ENCODE peak calls at places on chromosomes 12 and 14, in five cellular contexts. One of them, this sample, is unnamed.

GRCh38 chr12:84877340-84877739 is 35.3 kb downstream of the SLC6A15 start:
- DNase-seq in HepG2: no peak
- DNase-seq in K562: no peak
- DNase-seq in GM12878: no peak
- DNase-seq in H1: no peak
- DNase-seq in this sample: no peak

GRCh38 chr12:46342562-46343033 is 30.0 kb downstream of the SLC38A2 start:
- DNase-seq in HepG2: peak; percentile 64
- DNase-seq in K562: no peak
- DNase-seq in GM12878: no peak
- DNase-seq in H1: no peak
- DNase-seq in this sample: peak; percentile 56

GRCh38 chr12:7158866-7159600 is 28.9 kb downstream of the CLSTN3 start:
- DNase-seq in HepG2: no peak
- DNase-seq in K562: no peak
- DNase-seq in GM12878: no peak
- DNase-seq in H1: no peak
- DNase-seq in this sample: no peak

GRCh38 chr12:7583471-7583870 is 79.9 kb upstream of the CD163 start:
- DNase-seq in HepG2: no peak
- DNase-seq in K562: no peak
- DNase-seq in GM12878: no peak
- DNase-seq in H1: no peak
- DNase-seq in this sample: no peak

GRCh38 chr14:55556929-55557623 is 22.9 kb upstream of the KTN1 start:
- DNase-seq in HepG2: peak; percentile 34
- DNase-seq in K562: no peak
- DNase-seq in GM12878: no peak
- DNase-seq in H1: no peak
- DNase-seq in this sample: peak; percentile 38

GRCh38 chr12:48925218-48925871 is at the start of gene FKBP11:
- DNase-seq in HepG2: no peak
- DNase-seq in K562: no peak
- DNase-seq in GM12878: peak; percentile 30
- DNase-seq in H1: peak; percentile 46
- DNase-seq in this sample: no peak

GRCh38 chr14:21521526-21521925 is 4.6 kb downstream of the SALL2 start:
- DNase-seq in HepG2: no peak
- DNase-seq in K562: no peak
- DNase-seq in GM12878: no peak
- DNase-seq in H1: no peak
- DNase-seq in this sample: no peak

GRCh38 chr12:41108032-41108431 is 80.1 kb upstream of the PDZRN4 start:
- DNase-seq in HepG2: no peak
- DNase-seq in K562: no peak
- DNase-seq in GM12878: no peak
- DNase-seq in H1: no peak
- DNase-seq in this sample: no peak

GRCh38 chr12:116189692-116190091 is 87.8 kb downstream of the MED13L start:
- DNase-seq in HepG2: no peak
- DNase-seq in K562: no peak
- DNase-seq in GM12878: no peak
- DNase-seq in H1: no peak
- DNase-seq in this sample: no peak

GRCh38 chr12:93215290-93215678 is 162.4 kb upstream of the NUDT4 start:
- DNase-seq in HepG2: peak; percentile 12
- DNase-seq in K562: no peak
- DNase-seq in GM12878: no peak
- DNase-seq in H1: no peak
- DNase-seq in this sample: no peak

GRCh38 chr14:51394391-51394790 is 154.3 kb downstream of the TMX1 start:
- DNase-seq in HepG2: no peak
- DNase-seq in K562: no peak
- DNase-seq in GM12878: no peak
- DNase-seq in H1: no peak
- DNase-seq in this sample: no peak

GRCh38 chr12:77751939-77752338 is 78.8 kb upstream of the NAV3 start:
- DNase-seq in HepG2: no peak
- DNase-seq in K562: no peak
- DNase-seq in GM12878: no peak
- DNase-seq in H1: no peak
- DNase-seq in this sample: no peak

GRCh38 chr12:68591716-68592437 is 18.8 kb upstream of the RAP1B start:
- DNase-seq in HepG2: no peak
- DNase-seq in K562: no peak
- DNase-seq in GM12878: peak; percentile 45
- DNase-seq in H1: no peak
- DNase-seq in this sample: no peak

GRCh38 chr12:77366616-77367015 is 301.2 kb upstream of the E2F7 start:
- DNase-seq in HepG2: no peak
- DNase-seq in K562: no peak
- DNase-seq in GM12878: no peak
- DNase-seq in H1: no peak
- DNase-seq in this sample: no peak

GRCh38 chr12:2551514-2551913 is 243.3 kb upstream of the FKBP4 start:
- DNase-seq in HepG2: no peak
- DNase-seq in K562: no peak
- DNase-seq in GM12878: no peak
- DNase-seq in H1: no peak
- DNase-seq in this sample: no peak

GRCh38 chr12:49553512-49554088 is 14.3 kb downstream of the MCRS1 start:
- DNase-seq in HepG2: peak; percentile 58
- DNase-seq in K562: peak; percentile 68
- DNase-seq in GM12878: no peak
- DNase-seq in H1: no peak
- DNase-seq in this sample: peak; percentile 45

GRCh38 chr14:104221636-104222375 is 83.4 kb downstream of the KIF26A start:
- DNase-seq in HepG2: no peak
- DNase-seq in K562: no peak
- DNase-seq in GM12878: no peak
- DNase-seq in H1: no peak
- DNase-seq in this sample: no peak

GRCh38 chr12:54398995-54399793 is 14.7 kb upstream of the ZNF385A start:
- DNase-seq in HepG2: peak; percentile 62
- DNase-seq in K562: peak; percentile 88
- DNase-seq in GM12878: no peak
- DNase-seq in H1: no peak
- DNase-seq in this sample: peak; percentile 48

GRCh38 chr14:72573725-72574426 is 320.0 kb downstream of the DPF3 start:
- DNase-seq in HepG2: no peak
- DNase-seq in K562: no peak
- DNase-seq in GM12878: no peak
- DNase-seq in H1: no peak
- DNase-seq in this sample: no peak

GRCh38 chr12:57089259-57090245 is 638 bp downstream of the NAB2 start:
- DNase-seq in HepG2: no peak
- DNase-seq in K562: peak; percentile 67
- DNase-seq in GM12878: no peak
- DNase-seq in H1: no peak
- DNase-seq in this sample: no peak

GRCh38 chr12:34401659-34402227 is 379.4 kb downstream of the ALG10 start:
- DNase-seq in HepG2: no peak
- DNase-seq in K562: peak; percentile 0
- DNase-seq in GM12878: no peak
- DNase-seq in H1: no peak
- DNase-seq in this sample: no peak

GRCh38 chr12:98820005-98820404 is 174.9 kb downstream of the APAF1 start:
- DNase-seq in HepG2: no peak
- DNase-seq in K562: no peak
- DNase-seq in GM12878: no peak
- DNase-seq in H1: no peak
- DNase-seq in this sample: no peak

GRCh38 chr12:71958993-71959588 is 20.4 kb downstream of the TPH2 start:
- DNase-seq in HepG2: no peak
- DNase-seq in K562: no peak
- DNase-seq in GM12878: no peak
- DNase-seq in H1: no peak
- DNase-seq in this sample: no peak

GRCh38 chr12:20792971-20793370 is 17.5 kb upstream of the SLCO1B3 start:
- DNase-seq in HepG2: no peak
- DNase-seq in K562: no peak
- DNase-seq in GM12878: no peak
- DNase-seq in H1: no peak
- DNase-seq in this sample: no peak

GRCh38 chr12:54701940-54702592 is 53.9 kb upstream of the DCD start:
- DNase-seq in HepG2: peak; percentile 36
- DNase-seq in K562: peak; percentile 38
- DNase-seq in GM12878: no peak
- DNase-seq in H1: no peak
- DNase-seq in this sample: peak; percentile 37

GRCh38 chr12:105041186-105041585 is 43.1 kb downstream of the ALDH1L2 start:
- DNase-seq in HepG2: no peak
- DNase-seq in K562: no peak
- DNase-seq in GM12878: no peak
- DNase-seq in H1: no peak
- DNase-seq in this sample: no peak

GRCh38 chr12:121089031-121089812 is 43.5 kb upstream of the P2RX7 start:
- DNase-seq in HepG2: peak; percentile 53
- DNase-seq in K562: peak; percentile 27
- DNase-seq in GM12878: no peak
- DNase-seq in H1: no peak
- DNase-seq in this sample: no peak

GRCh38 chr12:82694970-82695369 is 8.3 kb downstream of the TMTC2 start:
- DNase-seq in HepG2: no peak
- DNase-seq in K562: no peak
- DNase-seq in GM12878: no peak
- DNase-seq in H1: no peak
- DNase-seq in this sample: no peak

DNA sequence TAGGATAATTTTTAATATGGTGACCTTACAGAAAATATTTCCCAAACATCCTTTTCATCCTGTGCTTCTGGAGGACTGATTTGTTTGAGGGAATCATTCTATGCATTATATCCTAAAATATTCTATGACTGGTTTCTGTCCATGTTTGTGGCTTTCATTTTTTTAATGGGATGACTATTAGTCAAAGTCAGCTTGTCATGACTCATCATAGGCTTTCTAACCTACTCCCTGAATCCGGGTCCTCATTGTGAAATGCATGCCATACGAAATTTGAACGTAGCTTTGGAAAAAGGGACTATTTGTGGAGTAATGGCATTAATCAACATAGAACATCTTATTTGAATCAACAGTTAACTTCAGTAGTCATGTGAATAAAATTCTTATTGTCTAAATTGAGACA is 10.6 kb upstream of the TCTN2 start:
- DNase-seq in HepG2: no peak
- DNase-seq in K562: no peak
- DNase-seq in GM12878: no peak
- DNase-seq in H1: no peak
- DNase-seq in this sample: no peak
- H3K4me3 ChIP-seq in HepG2: no peak overlapping the region
- H3K4me3 ChIP-seq in K562: no peak overlapping the region
- H3K4me3 ChIP-seq in GM12878: no peak overlapping the region
- H3K4me3 ChIP-seq in H1: no peak overlapping the region
- H3K4me3 ChIP-seq in this sample: no peak overlapping the region

GRCh38 chr12:23197266-23197665 is 572.3 kb downstream of the ETNK1 start:
- DNase-seq in HepG2: no peak
- DNase-seq in K562: no peak
- DNase-seq in GM12878: no peak
- DNase-seq in H1: no peak
- DNase-seq in this sample: no peak
- TF ChIP-seq MAX in HepG2: no peak
- TF ChIP-seq MAX in K562: no peak
- TF ChIP-seq MAX in GM12878: no peak
- TF ChIP-seq MAX in H1: no peak
- TF ChIP-seq MAX in this sample: no peak

DNA sequence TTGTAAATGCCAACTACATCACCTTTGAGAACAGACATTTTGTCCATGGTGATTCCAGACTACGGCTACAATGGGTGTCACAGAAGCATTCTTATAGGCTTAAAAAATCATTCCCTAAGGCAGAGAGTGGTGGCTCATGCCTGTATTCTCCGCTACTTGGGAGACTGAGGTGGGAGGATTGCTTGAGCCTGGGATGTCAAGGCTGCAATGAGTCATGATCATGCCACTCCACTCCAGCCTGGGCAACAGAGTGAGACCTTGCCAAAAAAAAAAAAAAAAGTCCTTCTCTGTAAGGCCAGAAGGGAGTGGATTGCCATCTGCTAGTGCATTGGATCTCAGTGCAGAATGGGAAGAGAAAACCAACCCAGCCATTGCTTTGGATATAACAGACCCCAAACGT is 522.5 kb downstream of the VRK1 start:
- DNase-seq in HepG2: no peak
- DNase-seq in K562: no peak
- DNase-seq in GM12878: no peak
- DNase-seq in H1: no peak
- DNase-seq in this sample: no peak
- TF ChIP-seq SP1 in HepG2: no peak
- TF ChIP-seq SP1 in K562: no peak
- TF ChIP-seq SP1 in GM12878: no peak
- TF ChIP-seq SP1 in H1: no peak
- TF ChIP-seq SP1 in this sample: no peak

GRCh38 chr14:66495214-66496098 is 9.3 kb downstream of the CCDC196 start:
- DNase-seq in HepG2: peak; percentile 65
- DNase-seq in K562: peak; percentile 44
- DNase-seq in GM12878: peak; percentile 45
- DNase-seq in H1: no peak
- DNase-seq in this sample: peak; percentile 39
- H3K4me3 ChIP-seq in HepG2: peak overlapping the region; percentile 36
- H3K4me3 ChIP-seq in K562: no peak overlapping the region
- H3K4me3 ChIP-seq in GM12878: no peak overlapping the region
- H3K4me3 ChIP-seq in H1: no peak overlapping the region
- H3K4me3 ChIP-seq in this sample: no peak overlapping the region

DNA sequence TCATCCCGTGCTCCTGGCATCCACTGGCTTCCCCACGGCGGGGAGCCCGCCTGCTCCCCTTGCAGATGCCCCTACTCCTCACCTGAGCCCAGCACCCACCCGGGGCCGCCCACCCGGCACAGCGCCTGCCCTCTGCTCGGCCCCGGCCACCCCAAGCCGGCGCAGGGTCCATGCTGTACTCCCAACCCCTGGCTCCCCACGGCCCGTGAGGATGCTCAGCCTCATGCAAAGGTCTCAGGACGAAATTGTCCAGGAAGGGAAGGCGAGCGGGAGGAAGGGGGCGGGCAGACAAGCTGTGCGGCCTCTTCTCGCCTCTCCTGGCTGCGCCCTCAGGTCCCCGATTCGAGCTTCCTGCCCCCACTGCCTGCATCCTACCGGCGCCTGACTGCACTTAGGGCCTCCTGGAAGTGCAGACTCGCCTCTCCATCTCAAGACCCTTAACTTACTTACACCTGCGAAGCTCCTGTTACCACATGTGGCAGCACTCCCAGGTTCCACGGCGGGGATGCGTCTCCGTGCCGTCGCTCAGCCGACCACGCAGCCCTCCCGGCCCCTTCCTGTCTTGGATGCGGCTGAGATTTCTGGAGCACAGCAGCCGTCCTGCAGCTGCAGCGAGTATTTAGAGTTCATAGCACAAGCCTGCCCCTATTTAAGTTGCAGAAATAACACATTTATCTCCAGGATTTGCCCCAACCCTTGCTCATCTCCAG is 18.0 kb downstream of the LRCOL1 start:
- DNase-seq in HepG2: no peak
- DNase-seq in K562: no peak
- DNase-seq in GM12878: no peak
- DNase-seq in H1: no peak
- DNase-seq in this sample: no peak
- TF ChIP-seq MAX in HepG2: no peak
- TF ChIP-seq MAX in K562: no peak
- TF ChIP-seq MAX in GM12878: no peak
- TF ChIP-seq MAX in H1: no peak
- TF ChIP-seq MAX in this sample: no peak